ENCODE peak calls at places on chromosomes 12 and 14, in six cellular contexts. Y is sigmoid colon, I is heart left ventricle, V is body of pancreas, D is thoracic aorta, N is left ventricle myocardium inferior. R is an unnamed sample. For H3K4me1, the result is how much of the 10 kb centered on the place peaks cover.

GRCh38 chr12:101841069-101841468 is 10.3 kb upstream of the GNPTAB start:
- DNase-seq in N (no peak), D (no peak), Y (no peak), I (no peak), V (no peak), R (no peak)

GRCh38 chr14:85234626-85235025 is 295.3 kb upstream of the FLRT2 start:
- DNase-seq in N (no peak), D (no peak), I (no peak), Y (no peak), V (no peak), R (no peak)

GRCh38 chr12:95323204-95323603 is 105.6 kb downstream of the VEZT start:
- DNase-seq in D (no peak), I (no peak), Y (no peak), V (no peak), N (no peak), R (no peak)

GRCh38 chr12:6425588-6426531 is 18.9 kb upstream of the CD27 start:
- DNase-seq in N (no peak), D (no peak), V (no peak), Y (no peak), I (no peak), R (peak)

GRCh38 chr14:73723799-73724621 is 9.8 kb upstream of the PNMA1 start:
- DNase-seq in V (peak), Y (peak), N (peak), D (peak), I (peak), R (no peak)

GRCh38 chr12:78696267-78696666 is 168.3 kb upstream of the SYT1 start:
- DNase-seq in V (no peak), I (no peak), Y (no peak), N (no peak), D (no peak), R (no peak)

GRCh38 chr14:21070610-21071224 is 613 bp downstream of the ARHGEF40 start:
- DNase-seq in Y (no peak), D (no peak), I (peak), V (peak), N (peak), R (peak)

GRCh38 chr12:47744005-47744651 is 14.6 kb downstream of the RAPGEF3 start:
- DNase-seq in D (no peak), N (no peak), V (peak), I (no peak), Y (no peak), R (peak)

GRCh38 chr12:77493311-77493710 is 337.4 kb upstream of the NAV3 start:
- DNase-seq in V (no peak), N (no peak), I (peak), Y (no peak), D (no peak), R (no peak)

GRCh38 chr12:9134981-9135628 is 19.4 kb upstream of the A2M start:
- DNase-seq in I (no peak), N (no peak), V (no peak), Y (no peak), D (no peak), R (peak)

GRCh38 chr12:32151552-32151951 is 44.9 kb downstream of the BICD1 start:
- DNase-seq in I (no peak), V (no peak), D (no peak), Y (no peak), N (no peak), R (no peak)

GRCh38 chr14:60738843-60739508 is 4.4 kb downstream of the MNAT1 start:
- DNase-seq in I (no peak), Y (no peak), V (no peak), N (no peak), D (no peak), R (no peak)

GRCh38 chr12:104501641-104502040 is 44.9 kb downstream of the CHST11 start:
- DNase-seq in Y (no peak), V (peak), I (no peak), N (no peak), D (no peak), R (no peak)

GRCh38 chr12:219891-220352 is 6.0 kb upstream of the SLC6A12 start:
- DNase-seq in I (peak), N (peak), Y (no peak), D (no peak), V (peak), R (peak)

GRCh38 chr12:107612508-107612907 is 73.1 kb upstream of the PWP1 start:
- DNase-seq in I (no peak), N (no peak), V (no peak), D (no peak), Y (no peak), R (no peak)

GRCh38 chr14:24321212-24321975 is 10.1 kb downstream of the LTB4R start:
- DNase-seq in I (no peak), N (no peak), V (no peak), D (no peak), Y (no peak), R (no peak)

GRCh38 chr14:104361101-104361591 is 218.4 kb upstream of the C14orf180 start:
- DNase-seq in N (no peak), V (no peak), Y (peak), D (no peak), I (no peak), R (no peak)

GRCh38 chr12:75660805-75661404 is 149.5 kb upstream of the KRR1 start:
- DNase-seq in V (no peak), D (no peak), N (no peak), Y (no peak), I (no peak), R (no peak)

GRCh38 chr12:99235381-99235780 is 412.2 kb upstream of the GARIN6 start:
- DNase-seq in I (no peak), Y (no peak), N (no peak), V (no peak), D (no peak), R (no peak)

GRCh38 chr14:104180561-104181165 is 42.3 kb downstream of the KIF26A start:
- DNase-seq in I (no peak), V (no peak), D (no peak), Y (no peak), N (no peak), R (no peak)

GRCh38 chr14:105865266-105865903 is 339.0 kb downstream of the TMEM121 start:
- DNase-seq in D (no peak), I (peak), Y (peak), N (peak), V (no peak), R (no peak)

GRCh38 chr14:51447411-51447810 is 204.3 kb upstream of the FRMD6 start:
- DNase-seq in D (no peak), V (no peak), N (no peak), I (no peak), Y (no peak), R (no peak)

GRCh38 chr14:100213956-100214767 is 24.8 kb upstream of the YY1 start:
- DNase-seq in N (peak), Y (peak), I (peak), D (peak), V (peak), R (peak)

GRCh38 chr14:46322730-46323425 is 328.7 kb downstream of the RPL10L start:
- DNase-seq in I (no peak), Y (no peak), V (no peak), D (no peak), N (no peak), R (no peak)

GRCh38 chr12:22121224-22121623 is 75.2 kb downstream of the CMAS start:
- DNase-seq in D (no peak), Y (peak), V (no peak), I (no peak), N (no peak), R (peak)

GRCh38 chr14:60164717-60165546 is at the start of gene DHRS7:
- DNase-seq in I (peak), Y (peak), D (peak), N (peak), V (peak), R (peak)

GRCh38 chr12:42118136-42118879 is 26.4 kb downstream of the GXYLT1 start:
- DNase-seq in Y (no peak), V (no peak), I (no peak), D (no peak), N (no peak), R (no peak)

GRCh38 chr12:570237-570925 is 92.9 kb downstream of the NINJ2 start:
- DNase-seq in V (peak), N (peak), D (peak), I (peak), Y (peak), R (peak)

GRCh38 chr12:114679942-114680341 is 4.0 kb downstream of the TBX3 start:
- DNase-seq in I (no peak), V (no peak), N (no peak), D (no peak), Y (no peak), R (no peak)

GRCh38 chr12:114678718-114679117 is 5.3 kb downstream of the TBX3 start:
- DNase-seq in I (no peak), Y (no peak), V (no peak), N (no peak), D (no peak), R (no peak)

GRCh38 chr12:114679452-114679875 is 4.5 kb downstream of the TBX3 start:
- DNase-seq in D (no peak), V (no peak), N (no peak), Y (no peak), I (no peak), R (no peak)

GRCh38 chr12:114676142-114676741 is 7.7 kb downstream of the TBX3 start:
- DNase-seq in N (no peak), D (no peak), I (no peak), V (no peak), Y (no peak), R (no peak)

GRCh38 chr12:114678028-114678427 is 5.9 kb downstream of the TBX3 start:
- DNase-seq in N (no peak), I (no peak), V (no peak), D (no peak), Y (no peak), R (no peak)
- H3K4me1 ChIP-seq in N (half or more), I (under half), V (under half), D (under half), Y (under half), R (under half)

GRCh38 chr12:12533238-12533829 is 29.3 kb downstream of the DUSP16 start:
- DNase-seq in N (peak), Y (no peak), V (peak), D (no peak), I (peak), R (peak)
- H3K4me1 ChIP-seq in N (half or more), Y (under half), V (half or more), D (under half), I (under half), R (under half)

GRCh38 chr14:68563256-68564131 is 229.4 kb downstream of the ZFP36L1 start:
- DNase-seq in I (no peak), Y (no peak), D (no peak), N (no peak), V (peak), R (no peak)
- H3K4me1 ChIP-seq in I (under half), Y (under half), D (under half), N (half or more), V (half or more), R (under half)

DNA sequence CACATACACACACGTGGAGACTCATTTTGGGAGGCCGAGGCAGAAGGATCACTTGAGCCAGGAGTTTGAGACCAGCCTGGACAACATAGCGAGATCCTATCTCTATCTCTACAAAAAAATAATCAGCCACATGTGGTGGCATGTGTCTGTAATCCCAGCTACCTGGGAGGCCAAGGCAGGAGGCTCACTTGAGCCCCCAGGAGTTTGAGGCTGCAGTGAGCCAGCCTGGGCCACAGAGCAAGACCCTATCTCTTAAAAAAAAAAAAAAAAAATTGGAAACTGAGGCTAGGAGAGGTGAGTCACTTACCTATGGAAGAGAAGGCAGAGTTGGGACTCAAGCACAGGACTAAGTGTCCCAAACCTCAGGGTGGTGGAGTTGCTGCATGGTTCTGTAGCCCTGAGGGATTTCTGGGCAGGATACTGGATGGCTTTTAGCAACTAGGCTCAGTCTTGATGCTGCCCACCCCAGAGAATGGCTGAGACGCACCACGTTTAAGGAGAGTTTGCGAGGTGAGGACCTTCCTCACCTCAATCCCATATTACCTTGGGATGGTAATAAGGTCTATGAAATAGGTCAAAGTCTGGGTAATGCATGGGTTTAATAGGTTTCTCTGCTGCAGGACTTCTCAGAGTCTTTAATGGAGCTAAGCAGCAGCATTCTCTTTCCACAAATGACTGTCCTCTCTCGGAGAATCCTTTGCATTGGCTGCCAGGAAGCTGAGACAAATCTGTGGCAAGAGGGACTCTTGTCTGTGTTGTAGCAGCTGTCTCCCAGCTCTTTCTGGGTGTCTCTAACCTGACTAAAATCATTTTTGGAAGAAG is 35.6 kb downstream of the SH2B3 start:
- DNase-seq in V (no peak), I (no peak), D (no peak), N (no peak), Y (peak), R (no peak)
- H3K4me1 ChIP-seq in V (half or more), I (half or more), D (under half), N (half or more), Y (under half), R (under half)

GRCh38 chr14:68949236-68949965 is 29.7 kb downstream of the ACTN1 start:
- DNase-seq in D (no peak), N (no peak), V (no peak), Y (no peak), I (no peak), R (no peak)

GRCh38 chr14:68946423-68946822 is 32.7 kb downstream of the ACTN1 start:
- DNase-seq in V (no peak), Y (no peak), N (no peak), I (no peak), D (no peak), R (no peak)

GRCh38 chr14:68947802-68948201 is 31.3 kb downstream of the ACTN1 start:
- DNase-seq in I (peak), Y (peak), V (peak), D (peak), N (peak), R (peak)

GRCh38 chr14:68950111-68950510 is 29.0 kb downstream of the ACTN1 start:
- DNase-seq in V (no peak), I (no peak), Y (no peak), D (no peak), N (no peak), R (no peak)

DNA sequence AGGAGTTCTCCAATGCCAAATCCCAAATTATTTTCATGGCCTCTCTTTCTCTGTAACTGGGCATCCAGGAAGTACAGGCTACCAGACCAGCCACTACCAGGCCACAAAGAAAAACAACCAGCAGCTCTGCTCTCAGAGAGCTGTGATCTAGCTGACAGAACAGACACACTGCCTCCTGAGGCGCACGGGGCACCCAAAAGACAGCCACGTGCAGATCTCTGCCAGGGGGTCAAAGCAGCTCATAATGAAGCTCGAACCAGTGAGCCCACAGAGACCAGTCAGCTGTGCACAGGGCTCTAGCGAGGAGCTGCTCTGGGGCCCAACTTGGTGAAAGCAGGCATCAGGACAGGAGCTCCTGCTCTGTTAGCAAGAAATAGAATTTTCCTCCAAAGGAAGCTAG is 30.4 kb downstream of the ACTN1 start:
- DNase-seq in N (no peak), I (no peak), V (no peak), D (no peak), Y (peak), R (no peak)
- H3K4me1 ChIP-seq in N (half or more), I (half or more), V (half or more), D (half or more), Y (under half), R (under half)

GRCh38 chr12:51951199-51951842 is at the start of gene ACVR1B:
- DNase-seq in D (peak), V (peak), I (peak), N (peak), Y (peak), R (peak)
- H3K4me1 ChIP-seq in D (under half), V (under half), I (under half), N (half or more), Y (under half), R (under half)

GRCh38 chr12:108690799-108691153 is 40.5 kb downstream of the CORO1C start:
- DNase-seq in Y (no peak), D (no peak), N (no peak), I (no peak), V (no peak), R (no peak)

GRCh38 chr12:108690191-108690518 is 41.2 kb downstream of the CORO1C start:
- DNase-seq in D (no peak), N (no peak), I (no peak), V (no peak), Y (no peak), R (no peak)

GRCh38 chr12:108693186-108693585 is 38.1 kb downstream of the CORO1C start:
- DNase-seq in I (no peak), V (no peak), N (no peak), Y (no peak), D (no peak), R (no peak)

GRCh38 chr12:108691995-108692808 is 39.1 kb downstream of the CORO1C start:
- DNase-seq in I (no peak), Y (peak), D (no peak), V (no peak), N (peak), R (no peak)

DNA sequence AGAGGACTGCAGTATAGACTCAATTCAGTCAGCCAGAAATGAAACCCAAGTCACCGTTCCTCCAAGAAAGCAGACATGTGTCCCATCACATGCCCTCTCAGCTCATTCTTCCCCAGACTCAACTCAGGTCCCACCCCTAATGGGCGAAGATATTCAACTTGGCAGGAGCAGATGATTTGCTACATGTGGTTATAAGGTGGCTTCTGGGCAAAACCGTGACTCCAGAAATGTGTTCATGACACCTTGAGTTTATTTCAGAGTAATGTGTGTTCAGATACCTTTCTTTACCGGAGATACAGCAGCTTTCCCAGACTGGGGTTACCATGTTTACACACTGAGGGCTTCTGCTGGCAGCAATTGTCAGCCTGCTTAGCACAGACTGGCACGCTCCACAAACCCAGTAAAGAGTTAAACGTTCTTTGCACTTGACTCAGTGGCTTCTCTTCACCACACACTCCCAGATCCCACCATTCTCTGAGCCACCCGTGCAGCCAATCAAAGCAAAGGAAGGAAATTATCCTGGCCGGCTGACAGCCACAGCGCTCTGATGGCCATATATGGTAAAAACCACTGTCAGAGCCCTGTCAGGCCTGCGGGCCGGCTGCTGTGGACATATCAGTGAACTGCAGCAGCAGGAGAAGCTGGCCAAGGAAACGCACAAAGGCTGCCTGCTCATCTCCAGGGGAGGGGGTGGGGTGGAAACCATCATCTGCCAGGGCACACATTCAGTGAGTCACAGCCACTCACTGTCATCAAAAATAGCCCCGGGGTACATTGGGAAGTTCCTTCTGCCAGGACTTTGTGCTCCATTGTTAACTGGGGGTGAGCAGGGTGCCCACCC is 39.9 kb downstream of the CORO1C start:
- DNase-seq in Y (peak), I (peak), D (peak), V (peak), N (peak), R (peak)
- H3K4me1 ChIP-seq in Y (under half), I (half or more), D (half or more), V (under half), N (half or more), R (under half)

GRCh38 chr12:1815814-1816729 is 4.3 kb upstream of the LRTM2 start:
- DNase-seq in Y (no peak), I (no peak), D (no peak), V (no peak), N (no peak), R (no peak)
- H3K4me1 ChIP-seq in Y (under half), I (under half), D (under half), V (under half), N (under half), R (under half)